ENCODE peak calls at places on chromosomes 7 and 10, in five cellular contexts. E is sigmoid colon, X is HCT116, O is H1, S is heart left ventricle. U is an unnamed sample.

GRCh38 chr10:126397640-126398382 is 9.5 kb upstream of the ADAM12 start:
- DNase-seq in X (no peak), E (no peak), S (no peak), O (no peak), U (peak; percentile 58)

GRCh38 chr7:83155407-83155806 is 7.3 kb downstream of the PCLO start:
- DNase-seq in X (no peak), O (no peak), S (no peak), E (no peak), U (no peak)

GRCh38 chr10:102596506-102596971 is 47.7 kb upstream of the TRIM8 start:
- DNase-seq in O (peak; percentile 65), E (peak; percentile 80), X (peak; percentile 57), S (no peak), U (peak; percentile 75)

GRCh38 chr7:69676247-69676646 is 78.0 kb downstream of the AUTS2 start:
- DNase-seq in O (no peak), X (no peak), S (no peak), E (no peak), U (no peak)

GRCh38 chr10:77264107-77264506 is 373.5 kb downstream of the KCNMA1 start:
- DNase-seq in O (no peak), E (no peak), X (no peak), S (no peak), U (no peak)

GRCh38 chr10:68870545-68871104 is 30.5 kb upstream of the DDX50 start:
- DNase-seq in X (no peak), E (no peak), S (no peak), O (no peak), U (no peak)

GRCh38 chr10:62388328-62388727 is 14.2 kb downstream of the ZNF365 start:
- DNase-seq in S (no peak), E (no peak), X (peak; percentile 27), O (no peak), U (no peak)

GRCh38 chr7:76155938-76156337 is 45.8 kb upstream of the SRRM3 start:
- DNase-seq in X (no peak), O (no peak), S (peak; percentile 60), E (peak; percentile 75), U (peak; percentile 31)

GRCh38 chr10:74223755-74224530 is 72.9 kb downstream of the ADK start:
- DNase-seq in E (no peak), X (peak; percentile 89), S (no peak), O (no peak), U (peak; percentile 64)

GRCh38 chr7:155002411-155003214 is at the start of gene PAXIP1:
- DNase-seq in X (no peak), E (peak; percentile 67), S (peak; percentile 51), O (peak; percentile 63), U (peak; percentile 57)

GRCh38 chr7:45888993-45889366 is 692 bp downstream of the IGFBP1 start:
- DNase-seq in O (peak; percentile 60), X (no peak), S (no peak), E (no peak), U (no peak)

GRCh38 chr10:97336942-97337719 is 2.6 kb upstream of the FRAT2 start:
- DNase-seq in S (no peak), E (no peak), O (peak; percentile 72), X (no peak), U (no peak)

GRCh38 chr10:77428776-77429395 is 208.7 kb downstream of the KCNMA1 start:
- DNase-seq in X (peak; percentile 24), E (peak; percentile 84), O (peak; percentile 60), S (no peak), U (peak; percentile 62)

GRCh38 chr7:84207025-84207424 is 12.4 kb upstream of the SEMA3A start:
- DNase-seq in X (no peak), S (no peak), E (no peak), O (no peak), U (no peak)

GRCh38 chr7:29865526-29865925 is 59.2 kb downstream of the WIPF3 start:
- DNase-seq in S (peak; percentile 66), O (no peak), E (no peak), X (peak; percentile 18), U (no peak)

GRCh38 chr7:91957823-91958222 is 17.2 kb downstream of the AKAP9 start:
- DNase-seq in X (no peak), O (no peak), S (no peak), E (no peak), U (no peak)

GRCh38 chr7:158863611-158864506 is 7.5 kb downstream of the DYNC2I1 start:
- DNase-seq in S (peak; percentile 91), O (no peak), E (peak; percentile 91), X (peak; percentile 31), U (peak; percentile 41)
- TF ChIP-seq POLR2A in S (no peak), O (no peak), E (no peak), X (no peak), U (no peak)

GRCh38 chr7:151863386-151864079 is 13.4 kb downstream of the PRKAG2 start:
- DNase-seq in X (no peak), O (no peak), E (no peak), S (peak; percentile 5), U (no peak)

GRCh38 chr7:151866028-151866427 is 10.9 kb downstream of the PRKAG2 start:
- DNase-seq in O (no peak), S (peak; percentile 9), X (no peak), E (no peak), U (no peak)

GRCh38 chr7:151864561-151864960 is 12.4 kb downstream of the PRKAG2 start:
- DNase-seq in E (no peak), X (no peak), O (no peak), S (peak; percentile 7), U (no peak)

GRCh38 chr7:151864081-151864480 is 12.8 kb downstream of the PRKAG2 start:
- DNase-seq in S (peak; percentile 31), E (no peak), O (no peak), X (no peak), U (peak; percentile 16)

GRCh38 chr7:151865070-151865670 is 11.7 kb downstream of the PRKAG2 start:
- DNase-seq in O (no peak), S (peak; percentile 10), X (no peak), E (no peak), U (no peak)
- H3K4me3 ChIP-seq in O (no peak overlapping the region), S (no peak overlapping the region), X (no peak overlapping the region), E (no peak overlapping the region), U (no peak overlapping the region)

GRCh38 chr7:135147899-135148721 is at the start of gene TMEM140:
- DNase-seq in X (no peak), S (no peak), E (no peak), O (no peak), U (no peak)
- TF ChIP-seq POLR2A in X (no peak), S (no peak), E (no peak), O (no peak), U (no peak)

DNA sequence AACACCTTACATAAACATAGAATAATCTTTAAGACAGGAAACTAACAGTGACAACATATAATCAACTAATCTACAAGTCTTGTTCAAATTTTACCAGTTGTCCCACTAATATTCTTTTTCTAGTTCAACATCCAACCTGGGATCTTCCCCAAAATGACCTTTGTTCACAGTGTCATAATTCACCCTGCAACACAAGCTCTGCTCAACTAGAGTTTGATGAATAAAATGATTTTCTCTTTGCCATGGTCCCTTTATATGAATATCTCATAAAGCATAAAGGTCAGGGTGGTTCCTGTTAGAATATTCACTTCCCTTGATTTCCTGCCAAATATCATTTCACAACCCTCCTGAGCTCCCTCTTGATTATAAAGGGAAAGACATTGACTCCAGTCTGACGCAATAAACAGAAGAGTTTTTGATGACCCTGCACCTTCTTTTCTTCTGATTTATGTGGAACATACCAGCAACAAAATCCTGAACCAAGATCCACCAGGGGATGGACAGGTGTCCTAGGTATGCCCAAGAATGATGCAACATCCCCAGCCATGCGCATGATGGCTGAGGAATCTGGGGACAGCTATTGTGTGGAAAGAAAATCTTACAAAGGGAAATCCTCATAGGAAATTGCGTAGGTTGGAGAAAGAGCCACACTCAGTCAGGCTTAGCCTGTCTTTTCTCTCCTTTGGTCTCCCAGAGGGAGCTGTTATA is 18.6 kb downstream of the IFIT3 start:
- DNase-seq in O (no peak), X (no peak), S (peak; percentile 35), E (no peak), U (no peak)
- H3K4me3 ChIP-seq in O (no peak overlapping the region), X (no peak overlapping the region), S (no peak overlapping the region), E (no peak overlapping the region), U (no peak overlapping the region)

GRCh38 chr7:151238924-151239836 is 6.9 kb downstream of the CHPF2 start:
- DNase-seq in O (no peak), S (no peak), X (no peak), E (peak; percentile 58), U (no peak)
- TF ChIP-seq POLR2A in O (no peak), S (no peak), X (no peak), E (no peak), U (no peak)

GRCh38 chr10:13340068-13340467 is 8.0 kb downstream of the SEPHS1 start:
- DNase-seq in O (no peak), X (no peak), E (no peak), S (no peak), U (no peak)
- H3K4me3 ChIP-seq in O (no peak overlapping the region), X (no peak overlapping the region), E (no peak overlapping the region), S (no peak overlapping the region), U (no peak overlapping the region)